ENCODE peak calls at places on chromosomes 3 and 15, in eight cellular contexts. N is posterior cingulate gyrus; G is stimulated activated naive B cell treated with anti-CD40 and anti-IgM and Interleukin-4, amounts not matched to agents 10 μg/mL and 1 μg/mL and 100 μg/mL, for 72 hours; V is fibroblast of lung; P is stimulated activated CD4-positive, alpha-beta T cell treated with anti-CD3 and anti-CD28 coated beads, Interleukin-1b, Interleukin-23, amount 100 ng/mL, for 4 hours; M is endothelial cell of umbilical vein; H is ovary; X is amniotic epithelial cell. L is an unnamed sample.

GRCh38 chr3:197306374-197307086 is 8.1 kb upstream of the DLG1 start:
- DNase-seq in N (no peak), G (no peak), V (peak), P (no peak), M (peak), H (no peak), X (peak), L (no peak)

GRCh38 chr3:155362808-155363689 is 69.6 kb upstream of the STRIT1 start:
- DNase-seq in N (no peak), G (no peak), V (peak), P (no peak), M (no peak), H (no peak), X (peak), L (no peak)

GRCh38 chr3:38528457-38528856 is 32.3 kb downstream of the EXOG start:
- DNase-seq in N (no peak), G (no peak), V (no peak), P (no peak), M (no peak), H (no peak), X (no peak), L (no peak)

GRCh38 chr15:79314811-79315210 is 3.9 kb downstream of the TMED3 start:
- DNase-seq in N (no peak), G (no peak), V (no peak), P (no peak), M (no peak), H (no peak), X (no peak), L (no peak)

GRCh38 chr3:143578810-143579425 is 269.4 kb downstream of the SLC9A9 start:
- DNase-seq in N (no peak), G (no peak), V (no peak), P (no peak), M (no peak), H (no peak), X (no peak), L (no peak)

GRCh38 chr3:28786446-28786845 is 437.8 kb upstream of the AZI2 start:
- DNase-seq in N (no peak), G (no peak), V (no peak), P (no peak), M (no peak), H (no peak), X (no peak), L (no peak)

GRCh38 chr3:153599685-153600084 is 437.7 kb downstream of the RAP2B start:
- DNase-seq in N (no peak), G (no peak), V (peak), P (no peak), M (peak), H (no peak), X (peak), L (no peak)

GRCh38 chr3:13571264-13571663 is 22.3 kb downstream of the FBLN2 start:
- DNase-seq in N (no peak), G (no peak), V (no peak), P (no peak), M (no peak), H (no peak), X (no peak), L (no peak)

GRCh38 chr3:107794664-107795443 is 272.1 kb downstream of the BBX start:
- DNase-seq in N (no peak), G (no peak), V (no peak), P (no peak), M (no peak), H (no peak), X (no peak), L (no peak)

L was measured in activated T-helper 9 cell treated with anti-CD3 and anti-CD28 coated beads, Interleukin-2, amount 50 U/mL, for 16 hours.